ENCODE peak calls at places on chromosomes 12 and 14, in seven cellular contexts. T is HCT116, L is suprapubic skin, K is spleen, W is HepG2, Z is GM23338, U is sigmoid colon. F is an unnamed sample.

GRCh38 chr12:990308-990648 is 745 bp upstream of the ERC1 start:
- DNase-seq in T (no peak), L (peak; percentile 78), K (peak; percentile 90), W (peak; percentile 33), Z (peak; percentile 59), U (peak; percentile 88), F (peak; percentile 64)

GRCh38 chr12:66388512-66388911 is 86.2 kb downstream of the HELB start:
- DNase-seq in T (no peak), L (no peak), K (no peak), W (no peak), Z (no peak), U (no peak), F (no peak)

GRCh38 chr12:95942532-95943230 is at the start of gene CCDC38:
- DNase-seq in T (peak; percentile 73), L (peak; percentile 89), K (peak; percentile 94), W (peak; percentile 88), Z (peak; percentile 93), U (peak; percentile 91), F (peak; percentile 65)

GRCh38 chr12:93079271-93079670 is 150.2 kb upstream of the EEA1 start:
- DNase-seq in T (no peak), L (no peak), K (no peak), W (no peak), Z (no peak), U (no peak), F (no peak)

GRCh38 chr12:12902036-12902435 is 10.7 kb downstream of the GPRC5A start:
- DNase-seq in T (no peak), L (no peak), K (no peak), W (no peak), Z (no peak), U (no peak), F (no peak)

GRCh38 chr12:43281563-43281962 is 270.4 kb downstream of the ADAMTS20 start:
- DNase-seq in T (no peak), L (no peak), K (no peak), W (no peak), Z (no peak), U (no peak), F (no peak)

GRCh38 chr12:92042791-92043531 is 102.7 kb downstream of the BTG1 start:
- DNase-seq in T (no peak), L (no peak), K (no peak), W (no peak), Z (no peak), U (no peak), F (no peak)

GRCh38 chr14:54146601-54147000 is 190.0 kb upstream of the BMP4 start:
- DNase-seq in T (no peak), L (no peak), K (no peak), W (no peak), Z (no peak), U (no peak), F (no peak)

GRCh38 chr12:112161711-112162110 is 36.4 kb downstream of the TRAFD1 start:
- DNase-seq in T (no peak), L (no peak), K (peak; percentile 64), W (no peak), Z (no peak), U (peak; percentile 15), F (peak; percentile 34)

GRCh38 chr12:89951050-89951693 is 242.5 kb upstream of the ATP2B1 start:
- DNase-seq in T (no peak), L (no peak), K (no peak), W (no peak), Z (no peak), U (no peak), F (no peak)

GRCh38 chr14:99471731-99472130 is 8.9 kb downstream of the SETD3 start:
- DNase-seq in T (no peak), L (no peak), K (no peak), W (no peak), Z (no peak), U (no peak), F (no peak)

GRCh38 chr14:99467338-99468075 is 13.2 kb downstream of the SETD3 start:
- DNase-seq in T (no peak), L (no peak), K (no peak), W (no peak), Z (no peak), U (no peak), F (no peak)

GRCh38 chr14:99468081-99468480 is 12.6 kb downstream of the SETD3 start:
- DNase-seq in T (no peak), L (no peak), K (no peak), W (no peak), Z (no peak), U (no peak), F (no peak)

GRCh38 chr14:99466719-99467118 is 13.9 kb downstream of the SETD3 start:
- DNase-seq in T (no peak), L (no peak), K (no peak), W (no peak), Z (no peak), U (no peak), F (no peak)

DNA sequence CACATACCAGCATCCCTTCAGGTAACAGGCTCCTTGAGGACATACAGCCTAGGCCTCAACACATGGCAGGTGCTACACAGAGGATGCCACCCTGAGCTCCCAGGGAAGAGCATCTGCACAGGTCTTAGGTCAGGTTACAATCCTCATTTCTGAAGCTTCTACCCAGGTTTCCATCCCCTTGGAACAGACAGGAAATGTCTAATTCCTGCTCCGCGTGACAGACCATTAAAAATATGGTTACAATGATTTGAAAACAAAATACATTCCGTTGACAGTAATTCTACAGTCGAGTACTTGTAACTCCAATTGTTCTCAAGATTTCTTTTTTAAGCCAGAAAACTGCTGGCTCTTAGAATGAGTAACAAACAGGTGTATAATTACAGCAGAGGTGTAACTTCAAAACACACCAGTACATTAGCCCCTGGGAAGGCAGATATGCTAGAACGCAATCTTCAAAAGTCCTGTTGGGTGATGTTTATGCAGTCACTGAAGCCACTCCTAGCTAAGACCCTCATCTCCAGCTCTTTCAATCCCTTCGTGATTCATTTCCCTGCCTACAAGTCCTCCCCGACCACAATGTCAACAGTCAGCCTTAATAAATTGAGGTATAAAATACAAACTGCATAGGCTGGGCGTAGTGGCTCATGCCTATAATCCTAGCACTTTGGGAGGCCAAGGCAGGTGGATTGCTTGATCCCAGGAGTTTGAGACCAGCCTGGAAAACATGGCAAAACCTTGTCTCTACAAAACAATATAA is 11.6 kb downstream of the SETD3 start:
- DNase-seq in T (no peak), L (no peak), K (no peak), W (no peak), Z (no peak), U (no peak), F (no peak)
- H3K4me1 ChIP-seq in T (no peaks in the 10 kb centered on the region), L (peaks cover 5% of the 10 kb centered on the region), K (peaks cover 5% of the 10 kb centered on the region), W (peaks cover 34% of the 10 kb centered on the region), Z (peaks cover 22% of the 10 kb centered on the region), U (no peaks in the 10 kb centered on the region), F (no peaks in the 10 kb centered on the region)

GRCh38 chr14:95476747-95477146 is 39.7 kb downstream of the SYNE3 start:
- DNase-seq in T (no peak), L (no peak), K (no peak), W (no peak), Z (no peak), U (no peak), F (no peak)

GRCh38 chr14:95478818-95479217 is 37.6 kb downstream of the SYNE3 start:
- DNase-seq in T (no peak), L (no peak), K (no peak), W (no peak), Z (no peak), U (no peak), F (no peak)

GRCh38 chr14:95478309-95478708 is 38.1 kb downstream of the SYNE3 start:
- DNase-seq in T (no peak), L (no peak), K (no peak), W (no peak), Z (no peak), U (no peak), F (no peak)

GRCh38 chr14:95475540-95476240 is 40.8 kb downstream of the SYNE3 start:
- DNase-seq in T (no peak), L (no peak), K (no peak), W (no peak), Z (no peak), U (no peak), F (no peak)

GRCh38 chr14:95477411-95478089 is 38.9 kb downstream of the SYNE3 start:
- DNase-seq in T (no peak), L (no peak), K (no peak), W (no peak), Z (no peak), U (no peak), F (no peak)
- TF ChIP-seq POLR2AphosphoS5 in T (no peak), L (no peak), K (no peak), W (no peak), Z (no peak), U (no peak), F (no peak)

GRCh38 chr12:108843187-108843586 is 14.2 kb downstream of the SSH1 start:
- DNase-seq in T (no peak), L (no peak), K (peak; percentile 68), W (no peak), Z (no peak), U (no peak), F (no peak)
- H3K4me1 ChIP-seq in T (peaks cover 34% of the 10 kb centered on the region), L (peaks cover 51% of the 10 kb centered on the region), K (peaks cover 40% of the 10 kb centered on the region), W (peaks cover 16% of the 10 kb centered on the region), Z (peaks cover 12% of the 10 kb centered on the region), U (no peaks in the 10 kb centered on the region), F (peaks cover 16% of the 10 kb centered on the region)

DNA sequence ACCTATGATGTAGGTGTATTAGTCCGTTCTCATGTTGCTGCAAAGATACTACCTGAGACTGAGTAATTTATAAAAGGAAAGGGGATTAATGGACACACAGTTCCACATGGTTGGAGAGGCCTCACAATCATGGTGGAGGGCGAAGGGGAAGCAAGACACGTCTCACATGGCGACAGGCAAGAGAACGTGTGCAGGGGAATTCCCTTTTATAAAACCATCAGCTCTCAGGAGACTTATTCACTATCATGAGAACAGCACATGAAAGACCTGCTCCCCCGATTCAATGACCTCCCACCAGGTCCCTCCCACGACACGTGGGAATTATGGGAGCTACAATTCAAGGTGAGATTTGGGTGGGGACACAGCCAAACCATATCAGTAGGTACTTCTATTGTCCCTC is 58.7 kb upstream of the DICER1 start:
- DNase-seq in T (no peak), L (no peak), K (no peak), W (no peak), Z (no peak), U (no peak), F (no peak)
- TF ChIP-seq POLR2AphosphoS5 in T (no peak), L (no peak), K (no peak), W (no peak), Z (no peak), U (no peak), F (no peak)

DNA sequence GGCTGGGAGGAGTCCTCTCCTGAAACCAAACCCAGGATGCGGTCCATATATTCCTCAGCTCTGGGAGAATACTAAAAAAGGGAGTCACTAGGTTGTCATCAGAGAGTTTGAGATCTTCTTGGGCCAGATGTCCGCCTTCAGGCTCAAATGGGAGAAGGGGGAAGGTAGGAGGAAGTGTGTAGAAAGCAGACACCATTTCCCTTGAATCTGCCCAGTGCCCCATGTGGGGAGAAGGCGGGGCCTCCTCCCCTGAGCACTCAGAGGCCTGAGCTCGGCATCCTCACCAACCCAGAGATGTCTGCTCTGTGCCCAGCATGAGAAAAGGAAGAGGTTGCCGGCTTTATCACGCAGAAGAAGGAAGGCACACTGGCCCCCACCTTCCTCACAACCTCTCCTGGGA is 37.3 kb downstream of the LTBP2 start:
- DNase-seq in T (no peak), L (no peak), K (peak; percentile 62), W (no peak), Z (no peak), U (peak; percentile 60), F (no peak)
- H3K4me1 ChIP-seq in T (peaks cover 44% of the 10 kb centered on the region), L (peaks cover 63% of the 10 kb centered on the region), K (peaks cover 6% of the 10 kb centered on the region), W (peaks cover 26% of the 10 kb centered on the region), Z (no peaks in the 10 kb centered on the region), U (no peaks in the 10 kb centered on the region), F (peaks cover 40% of the 10 kb centered on the region)

GRCh38 chr14:90611501-90611900 is 204.7 kb downstream of the TTC7B start:
- DNase-seq in T (no peak), L (no peak), K (no peak), W (no peak), Z (no peak), U (peak; percentile 51), F (no peak)
- TF ChIP-seq POLR2AphosphoS5 in T (no peak), L (no peak), K (no peak), W (no peak), Z (no peak), U (no peak), F (no peak)

GRCh38 chr14:75249251-75249957 is 29.2 kb upstream of the FOS start:
- DNase-seq in T (no peak), L (no peak), K (peak; percentile 85), W (no peak), Z (peak; percentile 61), U (no peak), F (no peak)
- H3K4me1 ChIP-seq in T (no peaks in the 10 kb centered on the region), L (peaks cover 13% of the 10 kb centered on the region), K (peaks cover 13% of the 10 kb centered on the region), W (peaks cover 47% of the 10 kb centered on the region), Z (peaks cover 13% of the 10 kb centered on the region), U (no peaks in the 10 kb centered on the region), F (no peaks in the 10 kb centered on the region)